ENCODE peak calls at places on chromosomes 1 and 21, in four cellular contexts. Q is A549, G is HepG2, H is GM12878. W is an unnamed sample.

GRCh38 chr21:46188226-46189212 is 4.3 kb upstream of the SPATC1L start:
- DNase-seq in H (no peak), Q (peak), G (peak), W (peak)

GRCh38 chr1:212752934-212753497 is 38.6 kb downstream of the NSL1 start:
- DNase-seq in Q (no peak), G (no peak), H (peak), W (no peak)

GRCh38 chr1:231037585-231038517 is 2.2 kb downstream of the FAM89A start:
- DNase-seq in G (no peak), H (no peak), Q (no peak), W (no peak)

GRCh38 chr1:91619881-91620280 is 119.2 kb downstream of the CDC7 start:
- DNase-seq in G (no peak), Q (no peak), H (no peak), W (no peak)

GRCh38 chr1:43488165-43488564 is 34.4 kb upstream of the HYI start:
- DNase-seq in Q (no peak), G (no peak), H (no peak), W (no peak)

GRCh38 chr1:19852036-19852435 is 30.2 kb upstream of the OTUD3 start:
- DNase-seq in G (no peak), H (no peak), Q (no peak), W (no peak)

GRCh38 chr21:38506606-38507331 is 8.5 kb upstream of the ERG start:
- DNase-seq in Q (no peak), G (no peak), H (no peak), W (no peak)

GRCh38 chr1:199404191-199404590 is 623.3 kb upstream of the NR5A2 start:
- DNase-seq in G (no peak), Q (no peak), H (no peak), W (no peak)

GRCh38 chr1:182598296-182598695 is 5.9 kb downstream of the RGS16 start:
- DNase-seq in H (no peak), G (no peak), Q (no peak), W (no peak)

GRCh38 chr1:116910379-116911165 is 856 bp downstream of the PTGFRN start:
- DNase-seq in Q (peak), H (no peak), G (peak), W (peak)

GRCh38 chr1:156204686-156205085 is 8.1 kb upstream of the PMF1 start:
- DNase-seq in G (no peak), H (no peak), Q (no peak), W (no peak)

DNA sequence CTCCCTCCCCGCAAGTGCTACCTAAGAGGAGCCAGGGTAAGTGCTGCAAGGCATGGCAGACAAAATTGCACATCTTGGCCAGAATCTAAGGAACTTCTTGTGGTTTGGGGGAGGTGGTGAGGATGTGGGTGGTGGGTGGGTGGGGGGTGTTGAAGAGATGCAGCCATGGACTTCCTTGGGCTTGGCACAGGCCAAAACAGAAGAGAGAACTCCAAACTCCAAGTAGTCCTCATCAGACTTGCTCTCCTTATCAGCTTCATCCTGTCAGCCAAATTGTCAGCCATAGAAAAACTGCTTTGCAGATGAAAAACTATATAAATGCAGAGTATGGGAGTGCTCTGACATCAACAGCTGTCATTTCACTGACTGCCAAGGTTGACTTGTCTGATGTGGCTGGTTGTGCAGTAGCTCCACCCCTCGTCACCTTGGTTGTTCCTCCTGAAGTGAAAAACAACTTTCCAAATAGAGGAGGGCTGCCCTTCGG is 7.1 kb downstream of the AMIGO1 start:
- DNase-seq in H (no peak), G (no peak), Q (no peak), W (no peak)
- TF ChIP-seq PBX3 in H (no peak), G (no peak), Q (no peak), W (no peak)

DNA sequence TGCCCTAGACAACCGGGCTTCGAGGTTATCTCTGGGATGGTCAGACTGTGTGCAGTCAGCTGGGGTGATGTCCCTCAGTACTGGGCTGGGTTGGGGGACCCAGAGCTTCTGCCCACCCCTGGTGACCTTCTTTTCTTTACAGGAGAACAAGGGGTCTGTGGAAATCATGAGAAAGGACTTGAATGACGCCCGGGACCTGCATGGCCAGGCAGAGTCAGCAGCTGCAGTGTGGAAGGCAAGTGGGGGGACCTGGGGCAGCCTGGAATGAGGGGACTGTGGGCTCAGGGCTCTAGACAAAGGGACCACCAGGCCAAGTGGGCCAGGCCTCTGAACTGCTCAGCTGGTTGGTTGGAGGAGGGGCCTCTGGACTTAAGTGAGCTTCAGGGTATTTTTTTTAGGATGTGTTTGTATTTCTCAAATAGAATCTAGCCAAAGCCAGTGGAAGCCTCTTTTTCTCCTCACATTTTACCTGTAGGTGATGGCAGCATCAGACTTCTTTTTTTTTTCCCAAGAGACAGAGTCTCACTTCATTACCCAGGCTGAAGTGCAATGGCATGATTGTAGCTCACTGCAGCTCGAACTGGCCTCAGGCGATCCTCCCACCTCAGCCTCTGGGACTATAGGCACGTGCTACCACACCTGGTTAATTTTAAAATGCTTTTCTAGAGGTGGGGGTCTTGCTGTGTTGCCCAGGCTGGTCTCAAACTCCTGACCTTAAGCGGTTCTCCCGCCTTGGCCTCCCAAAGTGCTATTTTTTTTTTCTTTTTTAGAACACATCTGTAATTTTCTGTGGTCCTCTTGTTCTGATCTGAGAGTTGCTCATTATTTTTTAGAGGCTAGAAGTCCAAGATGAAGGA is 1.9 kb downstream of the RNF187 start:
- DNase-seq in G (no peak), Q (no peak), H (no peak), W (no peak)
- TF ChIP-seq PBX3 in G (no peak), Q (no peak), H (no peak), W (no peak)

GRCh38 chr1:22537441-22538139 is 25.7 kb upstream of the EPHA8 start:
- DNase-seq in G (no peak), H (no peak), Q (no peak), W (no peak)

GRCh38 chr1:22543679-22544078 is 19.6 kb upstream of the EPHA8 start:
- DNase-seq in H (no peak), Q (no peak), G (no peak), W (no peak)

GRCh38 chr1:22542886-22543285 is 20.4 kb upstream of the EPHA8 start:
- DNase-seq in Q (no peak), H (no peak), G (no peak), W (no peak)

GRCh38 chr1:22539510-22540118 is 23.7 kb upstream of the EPHA8 start:
- DNase-seq in G (no peak), Q (no peak), H (no peak), W (no peak)

GRCh38 chr1:22540311-22540710 is 23.0 kb upstream of the EPHA8 start:
- DNase-seq in H (no peak), G (no peak), Q (no peak), W (no peak)
- TF ChIP-seq PBX3 in H (no peak), G (no peak), Q (no peak), W (no peak)

GRCh38 chr1:89203166-89203565 is 4.4 kb upstream of the GBP4 start:
- DNase-seq in G (no peak), H (no peak), Q (no peak), W (no peak)
- TF ChIP-seq PBX3 in G (no peak), H (no peak), Q (no peak), W (no peak)

DNA sequence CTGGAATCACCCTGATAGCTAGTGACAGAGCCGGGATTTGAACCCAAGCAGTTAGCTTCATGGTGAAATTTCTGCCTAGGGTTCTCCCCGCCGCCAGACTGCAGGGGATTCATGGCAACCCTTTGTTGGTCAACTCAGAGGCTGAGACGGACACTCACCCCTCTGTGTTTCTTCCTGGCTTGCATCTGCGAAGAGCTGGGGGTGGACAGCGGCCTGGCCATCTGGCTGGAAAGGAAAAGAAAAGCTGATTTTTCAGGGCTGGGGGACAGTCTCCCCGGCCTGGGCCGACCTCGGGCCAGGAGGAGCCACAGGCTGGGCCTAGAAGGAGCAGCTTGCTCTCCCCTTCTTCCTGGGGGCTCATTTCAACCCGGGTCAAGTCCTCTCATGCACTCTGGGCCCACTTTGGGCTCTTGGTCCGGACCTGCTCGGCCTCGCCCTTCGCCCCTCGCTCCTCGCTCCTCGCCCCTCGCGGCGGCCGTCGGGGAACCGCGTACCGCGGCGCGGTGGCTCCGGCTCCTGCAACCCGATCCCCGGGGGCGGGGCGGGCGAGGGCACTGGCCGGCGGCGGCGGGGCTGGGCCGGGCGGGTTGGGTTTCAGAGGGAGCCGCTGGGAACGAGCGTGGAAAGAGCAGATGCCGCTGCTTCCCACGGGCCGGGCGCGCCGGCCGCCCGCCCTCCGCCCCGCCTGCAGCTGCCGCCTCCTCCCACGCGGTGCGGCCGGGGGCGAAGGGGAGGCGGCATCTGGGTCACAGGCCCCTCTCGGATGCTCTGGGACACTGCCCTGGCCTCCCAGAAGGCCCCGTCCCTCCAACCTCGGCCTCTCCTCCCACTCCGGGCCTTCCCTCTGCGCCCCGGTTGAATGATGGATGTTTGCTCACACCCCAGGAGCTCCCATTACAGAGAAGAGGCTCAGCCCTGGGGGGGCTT is 6.7 kb downstream of the HEYL start:
- DNase-seq in H (no peak), Q (no peak), G (no peak), W (no peak)
- TF ChIP-seq PBX3 in H (no peak), Q (no peak), G (no peak), W (no peak)

DNA sequence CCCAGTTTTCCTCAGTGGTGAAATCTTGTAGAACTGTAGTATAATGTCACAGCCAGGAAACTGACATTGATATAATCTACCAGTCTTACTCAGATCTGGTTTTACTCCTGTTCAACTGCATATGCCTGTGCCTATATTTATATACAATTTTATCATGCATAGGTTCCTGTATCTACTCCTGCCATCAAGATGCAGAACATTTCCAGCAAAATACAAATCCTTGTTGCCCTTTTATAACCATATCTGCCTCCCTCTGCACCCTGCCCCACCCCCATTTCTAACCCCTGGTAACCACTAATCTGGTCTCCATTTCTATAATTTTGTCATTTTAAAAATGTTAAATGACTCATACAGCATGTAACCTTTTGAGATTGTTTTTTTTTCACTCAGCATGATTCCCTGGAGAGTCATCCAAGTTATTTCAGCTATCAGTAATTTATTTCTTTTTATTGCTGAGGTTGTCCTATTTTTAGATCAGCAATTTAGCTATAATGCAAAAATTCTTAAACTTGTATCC is 8.1 kb downstream of the UTP25 start:
- DNase-seq in G (no peak), H (no peak), Q (no peak), W (no peak)
- TF ChIP-seq PBX3 in G (no peak), H (no peak), Q (no peak), W (peak)

W was measured in SK-N-SH.